ENCODE peak calls at places on chromosome 12, in four cellular contexts. One of them, this sample, is unnamed.

GRCh38 chr12:20624718-20625117 is 70.4 kb upstream of the SLCO1C1 start:
- DNase-seq in cardiac fibroblast: peak; percentile 63
- DNase-seq in IMR-90: peak; percentile 30
- DNase-seq in K562: no peak
- DNase-seq in this sample: peak; percentile 19

GRCh38 chr12:78641837-78642423 is 222.6 kb upstream of the SYT1 start:
- DNase-seq in cardiac fibroblast: peak; percentile 42
- DNase-seq in IMR-90: peak; percentile 4
- DNase-seq in K562: no peak
- DNase-seq in this sample: no peak

GRCh38 chr12:11812558-11813421 is 163.3 kb downstream of the ETV6 start:
- DNase-seq in IMR-90: peak; percentile 27
- DNase-seq in K562: no peak
- DNase-seq in cardiac fibroblast: peak; percentile 39
- DNase-seq in this sample: peak; percentile 44

GRCh38 chr12:130970908-130971233 is 17.2 kb downstream of the ADGRD1 start:
- DNase-seq in K562: no peak
- DNase-seq in IMR-90: no peak
- DNase-seq in cardiac fibroblast: no peak
- DNase-seq in this sample: no peak

GRCh38 chr12:30694412-30694955 is 1.2 kb downstream of the IPO8 start:
- DNase-seq in IMR-90: peak; percentile 22
- DNase-seq in cardiac fibroblast: no peak
- DNase-seq in K562: peak; percentile 16
- DNase-seq in this sample: no peak

GRCh38 chr12:125262866-125263265 is 197.6 kb downstream of the AACS start:
- DNase-seq in K562: no peak
- DNase-seq in IMR-90: no peak
- DNase-seq in cardiac fibroblast: no peak
- DNase-seq in this sample: no peak

GRCh38 chr12:117498880-117499279 is 137.5 kb upstream of the NOS1 start:
- DNase-seq in IMR-90: no peak
- DNase-seq in K562: no peak
- DNase-seq in cardiac fibroblast: no peak
- DNase-seq in this sample: no peak

GRCh38 chr12:76628745-76629144 is 69.2 kb upstream of the OSBPL8 start:
- DNase-seq in IMR-90: no peak
- DNase-seq in K562: no peak
- DNase-seq in cardiac fibroblast: peak; percentile 46
- DNase-seq in this sample: no peak

GRCh38 chr12:59453461-59453860 is 142.4 kb upstream of the SLC16A7 start:
- DNase-seq in K562: no peak
- DNase-seq in cardiac fibroblast: no peak
- DNase-seq in IMR-90: no peak
- DNase-seq in this sample: peak; percentile 30

GRCh38 chr12:58540480-58541299 is 379.6 kb downstream of the LRIG3 start:
- DNase-seq in IMR-90: peak; percentile 91
- DNase-seq in cardiac fibroblast: peak; percentile 90
- DNase-seq in K562: no peak
- DNase-seq in this sample: peak; percentile 77

GRCh38 chr12:95908573-95908972 is 33.8 kb downstream of the CCDC38 start:
- DNase-seq in K562: no peak
- DNase-seq in IMR-90: peak; percentile 52
- DNase-seq in cardiac fibroblast: peak; percentile 80
- DNase-seq in this sample: no peak

GRCh38 chr12:85948340-85948739 is 74.2 kb downstream of the NTS start:
- DNase-seq in K562: no peak
- DNase-seq in cardiac fibroblast: no peak
- DNase-seq in IMR-90: no peak
- DNase-seq in this sample: no peak

GRCh38 chr12:19220205-19220604 is 90.7 kb downstream of the PLEKHA5 start:
- DNase-seq in cardiac fibroblast: peak; percentile 83
- DNase-seq in IMR-90: peak; percentile 94
- DNase-seq in K562: peak; percentile 5
- DNase-seq in this sample: no peak

GRCh38 chr12:19223695-19224094 is 94.2 kb downstream of the PLEKHA5 start:
- DNase-seq in cardiac fibroblast: peak; percentile 75
- DNase-seq in IMR-90: peak; percentile 83
- DNase-seq in K562: no peak
- DNase-seq in this sample: no peak

GRCh38 chr12:19223018-19223417 is 93.5 kb downstream of the PLEKHA5 start:
- DNase-seq in IMR-90: no peak
- DNase-seq in cardiac fibroblast: no peak
- DNase-seq in K562: no peak
- DNase-seq in this sample: no peak

GRCh38 chr12:19222566-19222965 is 93.0 kb downstream of the PLEKHA5 start:
- DNase-seq in K562: no peak
- DNase-seq in cardiac fibroblast: no peak
- DNase-seq in IMR-90: no peak
- DNase-seq in this sample: no peak

GRCh38 chr12:19220861-19221466 is 91.4 kb downstream of the PLEKHA5 start:
- DNase-seq in cardiac fibroblast: peak; percentile 77
- DNase-seq in IMR-90: peak; percentile 89
- DNase-seq in K562: no peak
- DNase-seq in this sample: no peak
- TF ChIP-seq CTCF in cardiac fibroblast: no peak
- TF ChIP-seq CTCF in IMR-90: no peak
- TF ChIP-seq CTCF in K562: no peak
- TF ChIP-seq CTCF in this sample: no peak

GRCh38 chr12:114858388-114859146 is 174.6 kb upstream of the TBX3 start:
- DNase-seq in cardiac fibroblast: no peak
- DNase-seq in K562: no peak
- DNase-seq in IMR-90: no peak
- DNase-seq in this sample: no peak
- TF ChIP-seq CTCF in cardiac fibroblast: peak; percentile 31
- TF ChIP-seq CTCF in K562: no peak
- TF ChIP-seq CTCF in IMR-90: no peak
- TF ChIP-seq CTCF in this sample: peak; percentile 21

GRCh38 chr12:53452159-53453077 is 516 bp downstream of the PCBP2 start:
- DNase-seq in K562: peak; percentile 93
- DNase-seq in IMR-90: peak; percentile 85
- DNase-seq in cardiac fibroblast: peak; percentile 93
- DNase-seq in this sample: peak; percentile 90
- TF ChIP-seq CTCF in K562: peak; percentile 64
- TF ChIP-seq CTCF in IMR-90: peak; percentile 40
- TF ChIP-seq CTCF in cardiac fibroblast: no peak
- TF ChIP-seq CTCF in this sample: no peak

GRCh38 chr12:49296836-49297694 is 2.1 kb downstream of the PRPH start:
- DNase-seq in IMR-90: no peak
- DNase-seq in cardiac fibroblast: no peak
- DNase-seq in K562: peak; percentile 90
- DNase-seq in this sample: peak; percentile 56
- TF ChIP-seq CTCF in IMR-90: no peak
- TF ChIP-seq CTCF in cardiac fibroblast: no peak
- TF ChIP-seq CTCF in K562: peak; percentile 45
- TF ChIP-seq CTCF in this sample: no peak

GRCh38 chr12:92730758-92731157 is 28.0 kb downstream of the PLEKHG7 start:
- DNase-seq in IMR-90: peak; percentile 49
- DNase-seq in K562: no peak
- DNase-seq in cardiac fibroblast: no peak
- DNase-seq in this sample: no peak

GRCh38 chr12:92739099-92739498 is 36.3 kb downstream of the PLEKHG7 start:
- DNase-seq in K562: peak; percentile 30
- DNase-seq in cardiac fibroblast: peak; percentile 27
- DNase-seq in IMR-90: peak; percentile 12
- DNase-seq in this sample: no peak

GRCh38 chr12:92737855-92738850 is 35.4 kb downstream of the PLEKHG7 start:
- DNase-seq in cardiac fibroblast: no peak
- DNase-seq in K562: no peak
- DNase-seq in IMR-90: no peak
- DNase-seq in this sample: no peak

GRCh38 chr12:92736605-92737004 is 33.8 kb downstream of the PLEKHG7 start:
- DNase-seq in K562: no peak
- DNase-seq in IMR-90: no peak
- DNase-seq in cardiac fibroblast: no peak
- DNase-seq in this sample: no peak

DNA sequence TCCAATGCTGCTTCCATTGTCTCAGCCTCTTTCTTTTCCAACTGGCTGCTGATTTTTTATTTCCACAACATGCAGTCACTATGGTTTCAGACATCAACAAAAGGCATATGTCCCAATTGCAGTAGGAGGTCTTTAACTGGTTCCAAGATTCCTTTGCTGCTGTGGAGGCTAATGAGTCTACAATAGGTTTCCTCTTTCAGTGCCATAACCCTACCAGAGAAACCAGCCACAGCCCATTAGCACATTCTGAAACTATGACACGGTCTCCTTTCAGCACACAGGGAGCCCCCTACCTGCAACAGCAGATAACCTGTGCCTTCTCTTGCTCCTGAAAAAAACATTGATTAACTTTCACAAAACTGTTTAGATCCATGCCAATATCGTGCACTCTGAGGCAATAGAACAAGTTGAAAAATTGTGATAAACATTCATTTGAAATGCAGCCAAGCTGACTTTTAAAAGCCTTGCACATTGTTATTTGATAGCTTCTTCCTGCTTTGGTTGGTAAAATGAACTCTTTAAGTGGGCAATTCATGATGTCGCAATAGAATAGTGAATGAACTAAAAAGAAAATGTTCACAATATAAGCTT is 32.4 kb downstream of the PLEKHG7 start:
- DNase-seq in cardiac fibroblast: peak; percentile 98
- DNase-seq in IMR-90: peak; percentile 92
- DNase-seq in K562: no peak
- DNase-seq in this sample: no peak
- TF ChIP-seq CTCF in cardiac fibroblast: no peak
- TF ChIP-seq CTCF in IMR-90: peak; percentile 20
- TF ChIP-seq CTCF in K562: no peak
- TF ChIP-seq CTCF in this sample: no peak

DNA sequence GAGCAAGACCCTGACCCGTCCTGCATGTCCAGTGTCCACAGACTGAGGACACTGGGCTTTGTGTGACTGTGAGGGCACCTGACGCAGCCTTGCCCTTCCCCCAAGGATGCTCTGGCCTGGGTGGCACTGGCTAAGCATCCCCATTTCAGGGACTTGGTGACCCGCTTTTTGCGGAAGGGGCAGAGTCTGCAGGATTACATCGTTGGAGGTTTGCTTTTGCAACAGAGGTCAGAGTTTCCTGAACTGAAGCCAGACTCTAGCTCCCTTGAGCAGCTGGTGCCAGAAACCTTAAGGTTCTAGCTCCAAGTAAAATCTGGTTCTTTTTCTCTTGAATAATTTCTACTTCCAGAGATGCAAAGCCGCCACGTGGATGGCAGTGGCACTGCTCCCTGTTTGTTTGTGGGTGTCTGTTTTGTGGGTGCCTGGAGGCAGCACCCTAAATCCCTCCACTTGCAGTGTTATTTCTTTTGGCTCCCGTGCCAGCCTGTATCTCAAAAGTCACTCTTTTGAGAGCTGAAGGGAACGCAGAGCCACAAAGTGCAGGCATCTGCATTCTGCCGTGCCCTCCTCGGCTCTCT is 184.7 kb downstream of the TSPAN9 start:
- DNase-seq in cardiac fibroblast: peak; percentile 63
- DNase-seq in K562: no peak
- DNase-seq in IMR-90: peak; percentile 28
- DNase-seq in this sample: no peak
- TF ChIP-seq CTCF in cardiac fibroblast: peak; percentile 29
- TF ChIP-seq CTCF in K562: no peak
- TF ChIP-seq CTCF in IMR-90: peak; percentile 3
- TF ChIP-seq CTCF in this sample: no peak

DNA sequence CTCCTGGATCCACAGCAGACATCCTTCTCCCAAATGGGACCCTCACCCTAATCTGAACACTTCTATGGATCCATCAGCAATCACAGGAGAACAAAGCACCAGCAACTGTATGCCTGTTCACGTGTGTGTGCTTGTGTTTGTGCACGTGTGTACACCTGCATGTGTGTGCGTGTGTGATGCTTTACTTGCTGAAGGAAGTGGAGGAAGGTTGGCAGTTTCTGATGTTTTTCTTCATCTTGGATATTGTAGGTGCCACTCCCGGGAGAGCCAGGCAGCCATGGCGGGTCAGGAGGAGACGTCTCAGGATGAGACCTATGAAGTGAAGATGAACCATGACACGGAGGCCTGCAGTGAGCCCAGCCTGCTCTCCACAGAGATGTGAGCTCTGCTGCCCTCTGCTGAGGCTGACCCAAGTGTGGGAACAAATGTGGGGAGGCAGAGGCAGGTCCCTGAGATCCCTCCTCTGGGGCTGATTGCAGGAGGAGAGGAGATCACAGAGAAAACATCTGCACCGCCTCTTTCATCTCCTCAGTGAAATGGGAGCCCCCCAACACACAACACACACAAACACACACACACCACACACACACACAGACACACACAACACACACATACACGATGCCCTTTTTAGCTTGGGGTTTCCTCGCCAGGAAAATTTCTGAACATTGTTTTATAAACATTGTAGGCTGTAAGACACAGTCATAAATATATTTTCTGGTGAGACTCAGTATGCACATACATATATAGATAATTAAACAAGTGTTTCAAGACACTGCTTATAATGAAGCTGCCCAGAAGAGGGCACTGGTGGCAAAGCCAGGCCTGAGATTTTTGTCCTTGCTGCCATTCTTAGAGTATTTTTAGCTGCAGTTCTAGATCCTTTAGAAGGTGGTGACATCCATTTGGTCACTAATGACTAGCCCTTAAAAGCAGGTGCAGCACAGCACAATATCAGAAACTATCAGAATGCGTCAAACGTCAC is 112.2 kb upstream of the FKBP4 start:
- DNase-seq in K562: no peak
- DNase-seq in cardiac fibroblast: peak; percentile 43
- DNase-seq in IMR-90: peak; percentile 54
- DNase-seq in this sample: peak; percentile 62
- TF ChIP-seq CTCF in K562: peak; percentile 30
- TF ChIP-seq CTCF in cardiac fibroblast: peak; percentile 36
- TF ChIP-seq CTCF in IMR-90: peak; percentile 59
- TF ChIP-seq CTCF in this sample: peak; percentile 42

GRCh38 chr12:114682920-114683708 is 861 bp downstream of the TBX3 start:
- DNase-seq in cardiac fibroblast: peak; percentile 48
- DNase-seq in IMR-90: no peak
- DNase-seq in K562: no peak
- DNase-seq in this sample: peak; percentile 62

GRCh38 chr12:114684870-114685273 is 897 bp upstream of the TBX3 start:
- DNase-seq in IMR-90: no peak
- DNase-seq in K562: peak; percentile 28
- DNase-seq in cardiac fibroblast: no peak
- DNase-seq in this sample: no peak

GRCh38 chr12:114685320-114685781 is 1.4 kb upstream of the TBX3 start:
- DNase-seq in IMR-90: no peak
- DNase-seq in cardiac fibroblast: no peak
- DNase-seq in K562: no peak
- DNase-seq in this sample: no peak

GRCh38 chr12:114683709-114684097 is 272 bp downstream of the TBX3 start:
- DNase-seq in IMR-90: no peak
- DNase-seq in cardiac fibroblast: no peak
- DNase-seq in K562: no peak
- DNase-seq in this sample: peak; percentile 45

GRCh38 chr12:114684098-114684869 is at the start of gene TBX3:
- DNase-seq in K562: peak; percentile 90
- DNase-seq in cardiac fibroblast: peak; percentile 99
- DNase-seq in IMR-90: peak; percentile 99
- DNase-seq in this sample: peak; percentile 94
- TF ChIP-seq CTCF in K562: peak; percentile 40
- TF ChIP-seq CTCF in cardiac fibroblast: peak; percentile 58
- TF ChIP-seq CTCF in IMR-90: peak; percentile 66
- TF ChIP-seq CTCF in this sample: peak; percentile 56